ENCODE peak calls at places on chromosomes 7 and 10, in six cellular contexts. X, D, L, U, R and M are unnamed samples.
A peak's percentile ranks its signal among the peaks of the same experiment; 100 is the strongest.

GRCh38 chr10:10811562-10811961 is 206.1 kb upstream of the CELF2 start:
- DNase-seq in X (no peak), D (no peak), L (no peak), U (no peak), R (no peak), M (no peak)

GRCh38 chr7:115707236-115707635 is 323.3 kb downstream of the TFEC start:
- DNase-seq in X (peak; percentile 20), D (no peak), L (peak; percentile 30), U (no peak), R (no peak), M (peak; percentile 9)

GRCh38 chr7:23346316-23346715 is 47.2 kb downstream of the MALSU1 start:
- DNase-seq in X (no peak), D (no peak), L (no peak), U (no peak), R (no peak), M (no peak)

GRCh38 chr10:75773139-75773801 is 341.8 kb downstream of the LRMDA start:
- DNase-seq in X (no peak), D (peak; percentile 41), L (peak; percentile 92), U (no peak), R (no peak), M (peak; percentile 34)

GRCh38 chr7:41425926-41426325 is 277.0 kb downstream of the INHBA start:
- DNase-seq in X (no peak), D (no peak), L (no peak), U (no peak), R (no peak), M (no peak)

GRCh38 chr10:26554246-26554645 is 116.1 kb downstream of the APBB1IP start:
- DNase-seq in X (no peak), D (no peak), L (no peak), U (no peak), R (no peak), M (no peak)

GRCh38 chr10:109886788-109887155 is 36.5 kb downstream of the XPNPEP1 start:
- DNase-seq in X (no peak), D (no peak), L (no peak), U (no peak), R (no peak), M (no peak)

GRCh38 chr10:30359373-30360206 is 10.5 kb upstream of the MTPAP start:
- DNase-seq in X (peak; percentile 85), D (peak; percentile 67), L (peak; percentile 81), U (peak; percentile 74), R (peak; percentile 92), M (peak; percentile 59)

GRCh38 chr10:83963446-83963845 is 175.9 kb upstream of the GHITM start:
- DNase-seq in X (no peak), D (no peak), L (no peak), U (no peak), R (no peak), M (no peak)

GRCh38 chr10:34960983-34961382 is 129.2 kb downstream of the CUL2 start:
- DNase-seq in X (no peak), D (no peak), L (no peak), U (peak; percentile 50), R (no peak), M (no peak)

GRCh38 chr10:17214991-17215781 is 12.9 kb upstream of the VIM start:
- DNase-seq in X (no peak), D (no peak), L (no peak), U (no peak), R (no peak), M (peak; percentile 52)

GRCh38 chr10:17217661-17218306 is 10.3 kb upstream of the VIM start:
- DNase-seq in X (no peak), D (no peak), L (no peak), U (no peak), R (no peak), M (no peak)

GRCh38 chr10:17216901-17217395 is 11.1 kb upstream of the VIM start:
- DNase-seq in X (no peak), D (no peak), L (no peak), U (no peak), R (no peak), M (peak; percentile 34)

GRCh38 chr10:17215782-17216122 is 12.3 kb upstream of the VIM start:
- DNase-seq in X (no peak), D (no peak), L (no peak), U (no peak), R (no peak), M (no peak)

DNA sequence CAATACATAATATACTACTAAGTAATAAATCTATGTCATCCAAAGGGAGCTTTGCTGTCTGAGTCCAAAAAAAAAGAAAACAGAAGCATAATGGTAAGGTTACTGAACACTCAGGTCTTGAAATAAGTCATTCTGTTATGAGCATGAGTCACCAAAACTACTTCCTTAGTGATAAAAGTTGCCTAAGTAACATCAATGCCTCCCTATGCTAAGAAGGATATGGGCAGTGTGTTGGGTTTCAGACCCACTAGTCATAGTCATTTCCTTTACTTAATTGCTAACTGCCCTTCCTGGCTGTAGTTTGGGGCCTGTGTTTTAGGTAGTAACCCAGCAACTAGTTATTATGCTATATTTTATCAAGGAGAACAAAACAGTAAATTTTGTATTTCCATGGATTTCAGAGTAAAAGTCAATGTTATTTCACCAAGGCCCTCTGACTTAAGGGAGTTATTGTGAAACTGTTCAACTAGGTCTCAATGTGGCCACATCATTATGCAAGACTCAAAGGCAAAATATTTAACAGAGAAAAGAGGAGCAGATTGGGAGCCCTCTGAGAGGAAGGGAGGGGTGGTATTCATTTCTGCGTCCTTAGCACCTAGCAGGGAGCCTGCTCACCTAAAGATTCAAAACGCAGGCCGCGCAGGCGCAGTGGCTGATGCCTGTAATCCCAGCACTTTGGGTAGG is 11.7 kb upstream of the VIM start:
- DNase-seq in X (no peak), D (peak; percentile 83), L (peak; percentile 47), U (no peak), R (no peak), M (peak; percentile 92)
- TF ChIP-seq MAX in X (no peak), D (no peak), L (no peak), U (peak; percentile 24), R (no peak), M (no peak)

GRCh38 chr10:58412502-58412961 is 27.3 kb downstream of the TFAM start:
- DNase-seq in X (peak; percentile 26), D (peak; percentile 40), L (peak; percentile 30), U (no peak), R (no peak), M (no peak)
- TF ChIP-seq MAX in X (no peak), D (peak; percentile 56), L (no peak), U (no peak), R (no peak), M (no peak)

GRCh38 chr7:129292861-129293260 is 68.0 kb downstream of the AHCYL2 start:
- DNase-seq in X (no peak), D (no peak), L (no peak), U (no peak), R (no peak), M (no peak)

GRCh38 chr7:129299889-129300288 is 75.1 kb downstream of the AHCYL2 start:
- DNase-seq in X (no peak), D (no peak), L (no peak), U (no peak), R (no peak), M (no peak)

GRCh38 chr7:129295015-129295423 is 70.2 kb downstream of the AHCYL2 start:
- DNase-seq in X (no peak), D (no peak), L (no peak), U (no peak), R (no peak), M (peak; percentile 62)

DNA sequence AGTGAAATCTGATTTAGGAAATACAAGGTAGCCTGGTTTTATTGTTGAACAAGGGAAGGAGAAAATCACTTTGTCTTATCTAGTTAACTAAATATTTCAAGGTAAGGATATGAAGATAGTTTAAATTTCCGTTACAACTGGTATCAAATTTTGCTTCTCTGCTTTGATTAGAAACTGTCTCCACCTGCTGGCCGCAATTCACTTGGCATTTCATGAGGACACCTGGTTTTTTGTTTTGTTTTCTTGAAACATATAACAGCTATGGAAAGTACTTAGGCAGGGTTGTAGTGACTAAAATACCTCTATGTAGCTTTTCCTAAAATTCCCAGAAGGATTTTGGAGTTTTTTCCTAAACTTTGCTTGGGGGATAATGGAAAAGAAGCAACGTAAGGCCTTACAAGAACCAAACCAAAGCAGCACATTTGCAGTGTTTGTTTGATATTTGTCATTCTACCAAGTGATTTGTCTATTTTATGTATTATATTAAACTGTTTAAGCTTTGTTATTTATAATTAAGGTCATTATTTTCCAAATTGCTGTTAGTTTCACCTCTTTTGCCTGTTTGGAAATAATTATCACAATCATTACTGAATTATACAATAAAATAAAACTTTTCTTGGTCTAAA is 73.6 kb downstream of the AHCYL2 start:
- DNase-seq in X (peak; percentile 50), D (peak; percentile 59), L (peak; percentile 36), U (peak; percentile 65), R (no peak), M (peak; percentile 64)
- TF ChIP-seq MAX in X (no peak), D (no peak), L (no peak), U (no peak), R (no peak), M (peak; percentile 41)

GRCh38 chr7:2651336-2651735 is 19.6 kb downstream of the TTYH3 start:
- DNase-seq in X (no peak), D (no peak), L (peak; percentile 58), U (no peak), R (no peak), M (peak; percentile 67)

GRCh38 chr7:2651847-2652735 is 20.3 kb downstream of the TTYH3 start:
- DNase-seq in X (no peak), D (no peak), L (no peak), U (no peak), R (no peak), M (no peak)

GRCh38 chr7:2652736-2653060 is 20.9 kb downstream of the TTYH3 start:
- DNase-seq in X (no peak), D (no peak), L (no peak), U (no peak), R (no peak), M (no peak)

GRCh38 chr7:2655870-2656614 is 24.3 kb downstream of the TTYH3 start:
- DNase-seq in X (no peak), D (no peak), L (no peak), U (no peak), R (no peak), M (no peak)

GRCh38 chr7:2654059-2654458 is 22.3 kb downstream of the TTYH3 start:
- DNase-seq in X (no peak), D (no peak), L (no peak), U (no peak), R (no peak), M (no peak)
- TF ChIP-seq MAX in X (no peak), D (no peak), L (no peak), U (no peak), R (no peak), M (no peak)

GRCh38 chr7:116782177-116782711 is 80.1 kb upstream of the CAPZA2 start:
- DNase-seq in X (no peak), D (no peak), L (no peak), U (no peak), R (no peak), M (no peak)
- TF ChIP-seq MAX in X (no peak), D (no peak), L (no peak), U (no peak), R (no peak), M (no peak)

GRCh38 chr10:99329238-99329890 is at the start of gene CNNM1:
- DNase-seq in X (peak; percentile 58), D (peak; percentile 47), L (no peak), U (peak; percentile 86), R (peak; percentile 74), M (no peak)
- TF ChIP-seq MAX in X (peak; percentile 93), D (peak; percentile 97), L (peak; percentile 88), U (peak; percentile 33), R (peak; percentile 92), M (no peak)

GRCh38 chr10:122042836-122043235 is 53.9 kb downstream of the TACC2 start:
- DNase-seq in X (no peak), D (no peak), L (no peak), U (no peak), R (no peak), M (no peak)
- TF ChIP-seq MAX in X (no peak), D (no peak), L (no peak), U (no peak), R (no peak), M (no peak)